ENCODE peak calls at places on chromosomes 6 and 20, in nine cellular contexts. One of them, this sample, is unnamed. For H3K27me3, the result is how much of the 10 kb centered on the place peaks cover.

GRCh38 chr6:20737912-20738311 is 203.7 kb downstream of the CDKAL1 start:
- DNase-seq in transverse colon: no peak
- DNase-seq in sigmoid colon: no peak
- DNase-seq in K562: no peak
- DNase-seq in upper lobe of left lung: no peak
- DNase-seq in vagina: no peak
- DNase-seq in spleen: no peak
- DNase-seq in stomach: no peak
- DNase-seq in HCT116: no peak
- DNase-seq in this sample: no peak

GRCh38 chr6:153024401-153025017 is 22.0 kb upstream of the MTRF1L start:
- DNase-seq in spleen: no peak
- DNase-seq in transverse colon: peak
- DNase-seq in sigmoid colon: no peak
- DNase-seq in vagina: no peak
- DNase-seq in K562: peak
- DNase-seq in stomach: peak
- DNase-seq in HCT116: peak
- DNase-seq in upper lobe of left lung: no peak
- DNase-seq in this sample: peak

GRCh38 chr6:142863981-142864380 is 81.0 kb downstream of the HIVEP2 start:
- DNase-seq in K562: no peak
- DNase-seq in vagina: no peak
- DNase-seq in transverse colon: no peak
- DNase-seq in upper lobe of left lung: no peak
- DNase-seq in stomach: no peak
- DNase-seq in sigmoid colon: no peak
- DNase-seq in spleen: no peak
- DNase-seq in HCT116: no peak
- DNase-seq in this sample: no peak

GRCh38 chr6:160477901-160478300 is 129.7 kb downstream of the SLC22A3 start:
- DNase-seq in K562: no peak
- DNase-seq in transverse colon: no peak
- DNase-seq in spleen: no peak
- DNase-seq in vagina: no peak
- DNase-seq in upper lobe of left lung: no peak
- DNase-seq in HCT116: no peak
- DNase-seq in stomach: no peak
- DNase-seq in sigmoid colon: no peak
- DNase-seq in this sample: no peak

GRCh38 chr20:10658051-10658823 is 15.6 kb downstream of the JAG1 start:
- DNase-seq in spleen: no peak
- DNase-seq in transverse colon: no peak
- DNase-seq in stomach: no peak
- DNase-seq in K562: no peak
- DNase-seq in vagina: no peak
- DNase-seq in sigmoid colon: peak
- DNase-seq in upper lobe of left lung: no peak
- DNase-seq in HCT116: no peak
- DNase-seq in this sample: no peak

GRCh38 chr6:153208706-153209105 is 77.6 kb upstream of the RGS17 start:
- DNase-seq in upper lobe of left lung: no peak
- DNase-seq in spleen: no peak
- DNase-seq in stomach: no peak
- DNase-seq in HCT116: no peak
- DNase-seq in sigmoid colon: no peak
- DNase-seq in transverse colon: no peak
- DNase-seq in vagina: no peak
- DNase-seq in K562: no peak
- DNase-seq in this sample: no peak

GRCh38 chr20:56460459-56460858 is 8.0 kb upstream of the RTF2 start:
- DNase-seq in stomach: no peak
- DNase-seq in sigmoid colon: no peak
- DNase-seq in K562: peak
- DNase-seq in transverse colon: no peak
- DNase-seq in vagina: no peak
- DNase-seq in spleen: no peak
- DNase-seq in HCT116: no peak
- DNase-seq in upper lobe of left lung: no peak
- DNase-seq in this sample: no peak

GRCh38 chr6:50271266-50271665 is 221.5 kb upstream of the DEFB112 start:
- DNase-seq in upper lobe of left lung: no peak
- DNase-seq in stomach: no peak
- DNase-seq in vagina: no peak
- DNase-seq in HCT116: no peak
- DNase-seq in transverse colon: no peak
- DNase-seq in spleen: no peak
- DNase-seq in K562: no peak
- DNase-seq in sigmoid colon: no peak
- DNase-seq in this sample: no peak

GRCh38 chr6:47073125-47074110 is 31.3 kb upstream of the ADGRF1 start:
- DNase-seq in HCT116: peak
- DNase-seq in K562: peak
- DNase-seq in stomach: no peak
- DNase-seq in sigmoid colon: no peak
- DNase-seq in transverse colon: no peak
- DNase-seq in upper lobe of left lung: no peak
- DNase-seq in spleen: no peak
- DNase-seq in vagina: no peak
- DNase-seq in this sample: no peak

GRCh38 chr20:8812818-8813217 is 256.1 kb upstream of the PLCB4 start:
- DNase-seq in K562: no peak
- DNase-seq in HCT116: no peak
- DNase-seq in transverse colon: no peak
- DNase-seq in vagina: no peak
- DNase-seq in stomach: no peak
- DNase-seq in sigmoid colon: peak
- DNase-seq in spleen: no peak
- DNase-seq in upper lobe of left lung: peak
- DNase-seq in this sample: no peak

GRCh38 chr20:63102720-63103375 is 96.1 kb upstream of the BHLHE23 start:
- DNase-seq in spleen: peak
- DNase-seq in transverse colon: peak
- DNase-seq in HCT116: no peak
- DNase-seq in K562: no peak
- DNase-seq in stomach: peak
- DNase-seq in sigmoid colon: peak
- DNase-seq in upper lobe of left lung: no peak
- DNase-seq in vagina: no peak
- DNase-seq in this sample: no peak

GRCh38 chr6:1712451-1712850 is 102.7 kb downstream of the FOXC1 start:
- DNase-seq in sigmoid colon: no peak
- DNase-seq in stomach: no peak
- DNase-seq in HCT116: no peak
- DNase-seq in spleen: no peak
- DNase-seq in vagina: no peak
- DNase-seq in transverse colon: no peak
- DNase-seq in upper lobe of left lung: no peak
- DNase-seq in K562: no peak
- DNase-seq in this sample: no peak

GRCh38 chr6:88584581-88584980 is 378.8 kb downstream of the RNGTT start:
- DNase-seq in HCT116: no peak
- DNase-seq in spleen: no peak
- DNase-seq in transverse colon: no peak
- DNase-seq in vagina: no peak
- DNase-seq in sigmoid colon: no peak
- DNase-seq in stomach: no peak
- DNase-seq in K562: no peak
- DNase-seq in upper lobe of left lung: no peak
- DNase-seq in this sample: no peak

DNA sequence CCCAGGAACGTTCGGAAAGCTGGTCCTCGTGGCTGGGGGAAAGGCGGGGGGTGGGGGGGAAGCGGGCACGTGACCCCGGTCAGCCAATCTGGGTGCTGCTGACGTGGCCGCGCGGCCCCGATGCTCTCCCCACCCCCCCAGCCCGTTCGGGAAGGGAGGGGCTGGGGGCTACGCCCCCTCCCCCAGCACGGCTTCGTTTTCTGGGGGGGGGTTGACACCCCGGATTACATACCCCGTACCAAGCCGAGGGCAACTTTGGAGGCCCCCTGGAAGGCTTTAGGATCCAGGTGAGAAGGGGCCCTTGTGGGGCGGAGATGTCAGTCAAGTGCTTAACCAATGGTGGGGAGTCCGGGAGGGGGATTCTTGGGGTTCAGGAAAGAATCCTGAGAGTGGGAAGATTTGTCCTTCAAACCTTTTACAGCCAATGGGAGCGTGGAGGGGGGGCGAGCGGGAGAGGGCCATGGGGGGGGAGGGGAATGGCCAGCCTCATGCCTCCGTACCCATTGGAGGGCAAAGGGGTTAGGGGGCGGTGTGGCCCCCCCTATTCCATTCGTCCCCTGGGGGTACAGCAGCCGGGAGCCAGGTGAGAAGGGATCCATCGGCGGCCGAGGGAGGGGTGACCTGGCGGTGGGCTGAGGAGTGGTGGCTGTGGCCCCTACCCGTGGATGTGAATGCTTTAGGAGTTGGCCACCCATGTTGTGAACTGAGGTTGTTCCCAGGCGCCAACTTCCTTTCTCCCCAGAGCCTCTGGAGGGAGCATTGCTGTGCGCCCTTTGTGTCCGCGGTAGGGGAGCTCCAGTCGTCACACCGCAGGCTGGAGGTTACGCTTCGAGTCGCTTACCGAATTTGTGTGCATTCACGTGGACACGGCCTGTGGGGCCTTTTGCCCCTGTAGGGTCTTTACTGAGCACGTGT is 633 bp downstream of the BRD2 start:
- DNase-seq in spleen: peak
- DNase-seq in stomach: peak
- DNase-seq in K562: peak
- DNase-seq in HCT116: peak
- DNase-seq in transverse colon: peak
- DNase-seq in upper lobe of left lung: peak
- DNase-seq in sigmoid colon: peak
- DNase-seq in vagina: no peak
- DNase-seq in this sample: peak
- TF ChIP-seq POLR2A in spleen: no peak
- TF ChIP-seq POLR2A in stomach: no peak
- TF ChIP-seq POLR2A in K562: peak
- TF ChIP-seq POLR2A in HCT116: peak
- TF ChIP-seq POLR2A in transverse colon: peak
- TF ChIP-seq POLR2A in upper lobe of left lung: no peak
- TF ChIP-seq POLR2A in sigmoid colon: peak
- TF ChIP-seq POLR2A in vagina: no peak
- TF ChIP-seq POLR2A in this sample: no peak

GRCh38 chr6:8240316-8240715 is 138.0 kb upstream of the EEF1E1 start:
- DNase-seq in spleen: no peak
- DNase-seq in stomach: no peak
- DNase-seq in HCT116: no peak
- DNase-seq in transverse colon: no peak
- DNase-seq in sigmoid colon: no peak
- DNase-seq in upper lobe of left lung: no peak
- DNase-seq in vagina: no peak
- DNase-seq in K562: no peak
- DNase-seq in this sample: no peak

GRCh38 chr6:8237668-8238067 is 135.3 kb upstream of the EEF1E1 start:
- DNase-seq in spleen: no peak
- DNase-seq in K562: no peak
- DNase-seq in HCT116: no peak
- DNase-seq in upper lobe of left lung: no peak
- DNase-seq in transverse colon: no peak
- DNase-seq in stomach: no peak
- DNase-seq in sigmoid colon: no peak
- DNase-seq in vagina: no peak
- DNase-seq in this sample: no peak

GRCh38 chr6:8243462-8243861 is 141.1 kb upstream of the EEF1E1 start:
- DNase-seq in HCT116: no peak
- DNase-seq in K562: no peak
- DNase-seq in stomach: no peak
- DNase-seq in upper lobe of left lung: no peak
- DNase-seq in vagina: no peak
- DNase-seq in spleen: no peak
- DNase-seq in transverse colon: no peak
- DNase-seq in sigmoid colon: no peak
- DNase-seq in this sample: no peak

GRCh38 chr6:8236956-8237355 is 134.6 kb upstream of the EEF1E1 start:
- DNase-seq in sigmoid colon: no peak
- DNase-seq in upper lobe of left lung: no peak
- DNase-seq in vagina: no peak
- DNase-seq in K562: no peak
- DNase-seq in HCT116: no peak
- DNase-seq in spleen: no peak
- DNase-seq in stomach: no peak
- DNase-seq in transverse colon: no peak
- DNase-seq in this sample: no peak

GRCh38 chr6:8238772-8239683 is 136.7 kb upstream of the EEF1E1 start:
- DNase-seq in HCT116: no peak
- DNase-seq in K562: no peak
- DNase-seq in stomach: no peak
- DNase-seq in spleen: no peak
- DNase-seq in upper lobe of left lung: no peak
- DNase-seq in sigmoid colon: no peak
- DNase-seq in vagina: no peak
- DNase-seq in transverse colon: no peak
- DNase-seq in this sample: no peak
- H3K27me3 ChIP-seq in HCT116: under half
- H3K27me3 ChIP-seq in K562: under half
- H3K27me3 ChIP-seq in stomach: under half
- H3K27me3 ChIP-seq in spleen: under half
- H3K27me3 ChIP-seq in upper lobe of left lung: under half
- H3K27me3 ChIP-seq in sigmoid colon: under half
- H3K27me3 ChIP-seq in vagina: under half
- H3K27me3 ChIP-seq in transverse colon: under half
- H3K27me3 ChIP-seq in this sample: under half

DNA sequence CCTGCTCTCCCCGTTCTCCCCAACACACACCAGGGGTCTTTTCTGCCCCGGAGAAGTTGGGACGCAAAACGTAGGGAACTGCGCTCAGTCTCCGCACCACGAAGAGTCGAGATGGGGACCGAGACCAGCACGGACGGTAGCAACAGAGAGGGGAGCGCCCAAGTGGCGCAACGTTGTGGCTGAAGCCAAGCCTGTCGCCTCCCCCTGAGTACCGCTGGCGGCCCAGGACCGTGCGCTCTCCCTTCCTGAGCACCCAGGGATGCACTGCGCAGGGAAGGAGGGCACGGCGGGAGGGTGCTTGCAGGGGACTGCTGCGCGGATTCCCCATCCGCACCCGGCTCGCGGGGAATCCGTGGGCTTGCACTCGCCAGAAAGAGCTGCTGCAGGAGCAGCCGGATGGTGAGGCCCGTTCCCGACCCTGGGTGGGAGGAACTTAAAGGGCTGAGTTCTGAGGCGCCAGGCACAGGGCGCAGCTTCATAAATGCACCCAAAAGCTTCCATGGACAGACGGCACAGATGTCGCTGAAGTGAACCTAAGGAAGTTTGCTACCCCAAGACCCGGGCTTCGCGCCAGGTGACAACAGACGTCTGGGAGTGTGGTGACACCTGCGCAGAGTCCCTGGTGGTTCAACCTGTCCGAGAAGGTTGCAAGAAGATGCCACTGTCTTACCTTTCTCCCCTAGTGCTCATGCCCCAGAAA is 178.7 kb downstream of the TBXT start:
- DNase-seq in sigmoid colon: peak
- DNase-seq in K562: no peak
- DNase-seq in upper lobe of left lung: no peak
- DNase-seq in transverse colon: no peak
- DNase-seq in spleen: no peak
- DNase-seq in vagina: no peak
- DNase-seq in stomach: no peak
- DNase-seq in HCT116: no peak
- DNase-seq in this sample: no peak
- TF ChIP-seq POLR2AphosphoS5 in sigmoid colon: no peak
- TF ChIP-seq POLR2AphosphoS5 in K562: no peak
- TF ChIP-seq POLR2AphosphoS5 in upper lobe of left lung: no peak
- TF ChIP-seq POLR2AphosphoS5 in transverse colon: no peak
- TF ChIP-seq POLR2AphosphoS5 in spleen: no peak
- TF ChIP-seq POLR2AphosphoS5 in vagina: no peak
- TF ChIP-seq POLR2AphosphoS5 in stomach: no peak
- TF ChIP-seq POLR2AphosphoS5 in HCT116: no peak
- TF ChIP-seq POLR2AphosphoS5 in this sample: no peak

GRCh38 chr6:119678961-119679360 is 329.4 kb upstream of the MAN1A1 start:
- DNase-seq in K562: no peak
- DNase-seq in upper lobe of left lung: no peak
- DNase-seq in vagina: no peak
- DNase-seq in sigmoid colon: no peak
- DNase-seq in spleen: no peak
- DNase-seq in stomach: no peak
- DNase-seq in transverse colon: no peak
- DNase-seq in HCT116: no peak
- DNase-seq in this sample: no peak
- TF ChIP-seq POLR2A in K562: no peak
- TF ChIP-seq POLR2A in upper lobe of left lung: no peak
- TF ChIP-seq POLR2A in vagina: no peak
- TF ChIP-seq POLR2A in sigmoid colon: no peak
- TF ChIP-seq POLR2A in spleen: no peak
- TF ChIP-seq POLR2A in stomach: no peak
- TF ChIP-seq POLR2A in transverse colon: no peak
- TF ChIP-seq POLR2A in HCT116: no peak
- TF ChIP-seq POLR2A in this sample: no peak

This sample was measured in prostate gland.